ENCODE peak calls at places on chromosomes 6 and 20, in nine cellular contexts. C is B cell, T is choroid plexus epithelial cell, L is A549, J is cardiac fibroblast, Q is AG09319, W is IMR-90, F is cardiac muscle cell, D is tibial artery. U is an unnamed sample.

GRCh38 chr20:59723108-59723500 is 118.8 kb downstream of the PHACTR3 start:
- DNase-seq in C (no peak), T (no peak), L (no peak), J (no peak), Q (no peak), W (no peak), F (no peak), D (peak; percentile 33), U (no peak)

GRCh38 chr6:154460306-154461071 is 50.0 kb downstream of the CNKSR3 start:
- DNase-seq in C (no peak), T (peak; percentile 88), L (no peak), J (peak; percentile 68), Q (peak; percentile 28), W (peak; percentile 40), F (no peak), D (no peak), U (no peak)

GRCh38 chr20:54515788-54516324 is 40.5 kb downstream of the DOK5 start:
- DNase-seq in C (no peak), T (no peak), L (no peak), J (no peak), Q (no peak), W (peak; percentile 7), F (no peak), D (no peak), U (no peak)

GRCh38 chr6:130020106-130020851 is 1.9 kb downstream of the L3MBTL3 start:
- DNase-seq in C (peak; percentile 64), T (no peak), L (peak; percentile 10), J (peak; percentile 19), Q (no peak), W (no peak), F (peak; percentile 24), D (peak; percentile 69), U (peak; percentile 9)

GRCh38 chr6:26158581-26159416 is 71.6 kb downstream of the HFE start:
- DNase-seq in C (peak; percentile 70), T (peak; percentile 54), L (no peak), J (peak; percentile 60), Q (no peak), W (peak; percentile 46), F (peak; percentile 30), D (peak; percentile 78), U (no peak)

GRCh38 chr6:142878407-142878806 is 66.6 kb downstream of the HIVEP2 start:
- DNase-seq in C (no peak), T (no peak), L (no peak), J (no peak), Q (no peak), W (no peak), F (no peak), D (no peak), U (no peak)

GRCh38 chr6:139713911-139714527 is 339.6 kb upstream of the CITED2 start:
- DNase-seq in C (no peak), T (no peak), L (no peak), J (no peak), Q (no peak), W (no peak), F (no peak), D (no peak), U (no peak)

GRCh38 chr6:4134841-4135664 is at the start of gene ECI2:
- DNase-seq in C (peak; percentile 54), T (peak; percentile 43), L (peak; percentile 48), J (no peak), Q (no peak), W (peak; percentile 27), F (no peak), D (peak; percentile 85), U (no peak)

GRCh38 chr6:14738497-14738896 is 507.4 kb upstream of the JARID2 start:
- DNase-seq in C (no peak), T (no peak), L (no peak), J (no peak), Q (no peak), W (no peak), F (no peak), D (no peak), U (no peak)

GRCh38 chr20:21971436-21971835 is 266.0 kb downstream of the PAX1 start:
- DNase-seq in C (no peak), T (no peak), L (no peak), J (no peak), Q (no peak), W (no peak), F (no peak), D (no peak), U (no peak)

GRCh38 chr20:21968486-21968885 is 263.0 kb downstream of the PAX1 start:
- DNase-seq in C (no peak), T (no peak), L (no peak), J (no peak), Q (no peak), W (no peak), F (no peak), D (no peak), U (no peak)
- TF ChIP-seq CTCF in C (no peak), T (no peak), L (no peak), J (no peak), Q (no peak), W (no peak), F (no peak), D (no peak), U (no peak)

DNA sequence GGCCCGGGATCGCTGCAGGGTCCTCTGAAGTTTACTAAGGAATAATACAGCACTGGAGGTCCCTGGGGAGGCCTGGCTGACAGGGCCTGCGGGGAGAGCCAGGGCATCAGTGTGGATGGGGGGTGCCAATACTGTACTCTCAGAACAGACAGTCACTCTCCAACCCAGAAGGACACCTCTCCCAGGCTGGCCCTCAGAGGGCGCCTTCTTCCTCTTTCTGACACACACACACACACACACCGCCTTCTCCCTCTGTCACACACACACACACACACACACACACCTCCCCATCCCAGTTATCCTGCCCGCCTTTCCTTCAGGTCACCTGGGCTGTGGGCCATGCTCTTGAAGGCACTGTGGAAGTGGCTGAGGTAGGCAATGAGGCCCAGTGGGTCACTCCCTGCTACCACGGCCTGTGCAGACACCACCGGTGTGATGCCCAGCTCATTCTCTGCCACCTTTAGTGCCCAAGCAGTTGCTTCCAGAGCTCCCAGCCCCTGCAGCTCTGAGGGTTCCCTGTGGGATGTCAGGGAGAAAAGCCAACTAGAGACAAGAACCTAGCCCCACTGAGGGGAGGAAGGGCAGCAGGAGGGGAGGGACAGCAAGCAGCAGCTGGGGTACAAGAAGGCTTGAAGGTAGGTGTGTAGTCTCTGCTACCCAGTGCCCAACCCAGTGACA is 7.5 kb downstream of the SMPD2 start:
- DNase-seq in C (no peak), T (peak; percentile 22), L (no peak), J (no peak), Q (no peak), W (no peak), F (no peak), D (no peak), U (no peak)
- TF ChIP-seq CTCF in C (no peak), T (no peak), L (no peak), J (no peak), Q (no peak), W (no peak), F (no peak), D (no peak), U (no peak)

DNA sequence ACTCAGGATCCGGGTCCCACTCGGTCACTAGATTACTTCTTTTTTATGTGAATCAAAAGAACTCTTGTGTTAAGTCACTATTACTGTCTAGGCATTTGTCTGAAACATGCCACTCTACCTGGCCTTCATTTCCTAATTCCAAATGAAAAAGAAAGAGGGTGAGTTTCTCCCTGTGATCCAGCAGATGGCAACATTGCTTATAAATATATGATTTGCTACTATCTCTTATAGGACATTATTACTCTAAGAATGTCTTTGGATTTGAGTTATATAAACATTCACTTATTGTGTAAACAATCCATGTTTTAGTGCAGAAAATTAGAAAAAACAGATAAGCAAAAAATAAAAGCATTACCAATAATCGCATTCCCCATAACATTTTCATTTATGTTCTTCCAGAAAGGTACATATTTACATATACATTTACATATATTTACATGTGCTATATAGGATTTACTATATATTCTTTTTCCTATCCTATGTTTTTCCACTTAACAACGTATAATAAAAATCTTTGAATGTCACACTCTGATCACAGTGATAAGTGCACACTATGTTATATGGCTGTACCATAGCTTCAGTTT is 66.9 kb downstream of the FAXC start:
- DNase-seq in C (no peak), T (peak; percentile 58), L (no peak), J (peak; percentile 35), Q (no peak), W (peak; percentile 30), F (peak; percentile 27), D (no peak), U (no peak)
- TF ChIP-seq CTCF in C (no peak), T (peak; percentile 64), L (peak; percentile 48), J (peak; percentile 46), Q (peak; percentile 45), W (peak; percentile 54), F (peak; percentile 56), D (no peak), U (peak; percentile 67)

DNA sequence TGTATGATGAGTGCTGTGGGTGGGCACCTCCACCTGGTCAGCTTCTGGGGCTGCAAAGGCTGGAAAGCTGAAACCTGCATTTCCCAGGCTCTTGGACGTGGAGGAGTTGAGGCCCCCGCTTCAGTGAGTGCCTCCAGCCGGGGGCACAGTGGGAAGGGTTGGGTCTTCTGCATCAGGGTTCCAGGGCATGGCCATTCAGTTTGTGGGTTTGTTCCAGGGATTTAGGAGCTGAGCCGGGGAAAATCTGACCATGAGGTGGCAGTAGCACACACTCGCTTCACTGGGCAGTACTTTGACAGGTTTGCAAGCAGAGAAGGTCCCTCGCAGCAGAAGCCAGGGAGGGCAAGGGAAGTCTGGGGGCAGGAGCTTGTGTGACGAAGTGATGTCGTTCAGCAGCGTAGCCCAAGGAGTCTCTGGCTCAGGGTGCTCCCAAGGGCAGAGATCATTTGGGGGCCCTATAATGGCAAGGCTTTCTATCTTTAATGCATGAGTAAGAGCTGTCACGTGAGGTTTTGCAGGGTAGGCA is 69.5 kb upstream of the SULF2 start:
- DNase-seq in C (no peak), T (peak; percentile 81), L (peak; percentile 55), J (peak; percentile 74), Q (no peak), W (peak; percentile 41), F (peak; percentile 16), D (no peak), U (peak; percentile 41)
- TF ChIP-seq CTCF in C (no peak), T (peak; percentile 80), L (peak; percentile 44), J (peak; percentile 49), Q (peak; percentile 49), W (peak; percentile 36), F (peak; percentile 61), D (no peak), U (peak; percentile 51)

DNA sequence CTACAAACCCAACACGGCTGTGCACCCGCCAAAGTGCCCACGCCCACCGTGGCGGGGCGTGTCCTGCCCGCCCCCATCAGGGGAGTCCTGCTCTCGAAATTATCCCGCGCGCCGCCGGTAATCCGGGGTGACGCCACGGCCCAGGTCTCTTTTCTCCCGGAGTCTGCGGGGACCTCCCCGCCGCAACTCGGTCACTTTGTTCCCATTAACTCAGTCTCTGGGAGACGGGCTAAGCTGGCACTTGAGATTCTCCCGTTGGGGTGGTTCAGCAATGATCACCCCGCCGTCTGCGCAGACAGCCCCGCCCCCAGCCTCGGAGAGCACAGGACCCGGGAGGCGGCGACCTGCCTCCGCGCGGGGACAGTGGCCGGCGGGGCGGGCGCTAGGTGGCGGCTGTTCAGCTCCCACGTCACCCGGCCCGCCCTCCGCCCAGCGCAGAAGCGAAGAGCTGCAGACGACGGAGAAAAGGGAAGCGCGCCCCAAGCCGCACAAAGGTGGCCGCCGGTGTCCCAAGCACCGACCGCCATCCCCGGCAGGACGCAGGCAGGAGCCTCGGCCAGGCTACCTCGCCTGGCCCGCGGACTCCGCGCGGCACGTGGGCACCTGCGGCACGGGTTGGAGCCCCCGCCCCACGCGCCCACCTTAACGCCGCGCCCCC is 31.5 kb downstream of the SF3B5 start:
- DNase-seq in C (peak; percentile 94), T (peak; percentile 4), L (peak; percentile 63), J (peak; percentile 7), Q (no peak), W (no peak), F (peak; percentile 84), D (peak; percentile 89), U (peak; percentile 67)
- TF ChIP-seq CTCF in C (peak; percentile 14), T (no peak), L (peak; percentile 17), J (no peak), Q (peak; percentile 8), W (no peak), F (peak; percentile 9), D (no peak), U (peak; percentile 36)